ENCODE peak calls at places on chromosome 13, in nine cellular contexts. One of them, this sample, is unnamed.

GRCh38 chr13:104592127-104592526 is 1525.9 kb upstream of the SLC10A2 start:
- DNase-seq in thyroid gland: no peak
- DNase-seq in fibroblast of lung: peak; percentile 64
- DNase-seq in lower lobe of right lung: no peak
- DNase-seq in psoas muscle: no peak
- DNase-seq in PC-9: no peak
- DNase-seq in heart right ventricle: no peak
- DNase-seq in brain microvascular endothelial cell: peak; percentile 78
- DNase-seq in cardiac muscle cell: no peak
- DNase-seq in this sample: no peak

GRCh38 chr13:65966991-65967451 is 1263.1 kb downstream of the PCDH9 start:
- DNase-seq in thyroid gland: no peak
- DNase-seq in fibroblast of lung: peak; percentile 23
- DNase-seq in lower lobe of right lung: no peak
- DNase-seq in psoas muscle: no peak
- DNase-seq in PC-9: no peak
- DNase-seq in heart right ventricle: no peak
- DNase-seq in brain microvascular endothelial cell: peak; percentile 55
- DNase-seq in cardiac muscle cell: peak; percentile 5
- DNase-seq in this sample: peak; percentile 8

GRCh38 chr13:51764184-51765141 is 39.5 kb downstream of the DHRS12 start:
- DNase-seq in thyroid gland: peak; percentile 93
- DNase-seq in fibroblast of lung: peak; percentile 92
- DNase-seq in lower lobe of right lung: no peak
- DNase-seq in psoas muscle: peak; percentile 74
- DNase-seq in PC-9: no peak
- DNase-seq in heart right ventricle: peak; percentile 70
- DNase-seq in brain microvascular endothelial cell: peak; percentile 78
- DNase-seq in cardiac muscle cell: peak; percentile 65
- DNase-seq in this sample: no peak

GRCh38 chr13:98959299-98959698 is 18.6 kb downstream of the DOCK9 start:
- DNase-seq in thyroid gland: no peak
- DNase-seq in fibroblast of lung: no peak
- DNase-seq in lower lobe of right lung: no peak
- DNase-seq in psoas muscle: no peak
- DNase-seq in PC-9: no peak
- DNase-seq in heart right ventricle: no peak
- DNase-seq in brain microvascular endothelial cell: no peak
- DNase-seq in cardiac muscle cell: no peak
- DNase-seq in this sample: peak; percentile 53

GRCh38 chr13:39760521-39760920 is 105.1 kb downstream of the COG6 start:
- DNase-seq in thyroid gland: no peak
- DNase-seq in fibroblast of lung: no peak
- DNase-seq in lower lobe of right lung: no peak
- DNase-seq in psoas muscle: no peak
- DNase-seq in PC-9: no peak
- DNase-seq in heart right ventricle: no peak
- DNase-seq in brain microvascular endothelial cell: no peak
- DNase-seq in cardiac muscle cell: no peak
- DNase-seq in this sample: no peak

GRCh38 chr13:28582225-28582891 is 76.6 kb upstream of the POMP start:
- DNase-seq in thyroid gland: no peak
- DNase-seq in fibroblast of lung: peak; percentile 32
- DNase-seq in lower lobe of right lung: no peak
- DNase-seq in psoas muscle: no peak
- DNase-seq in PC-9: no peak
- DNase-seq in heart right ventricle: no peak
- DNase-seq in brain microvascular endothelial cell: no peak
- DNase-seq in cardiac muscle cell: peak; percentile 23
- DNase-seq in this sample: no peak

GRCh38 chr13:29573190-29573589 is 22.3 kb downstream of the SLC7A1 start:
- DNase-seq in thyroid gland: no peak
- DNase-seq in fibroblast of lung: peak; percentile 48
- DNase-seq in lower lobe of right lung: no peak
- DNase-seq in psoas muscle: no peak
- DNase-seq in PC-9: no peak
- DNase-seq in heart right ventricle: no peak
- DNase-seq in brain microvascular endothelial cell: no peak
- DNase-seq in cardiac muscle cell: no peak
- DNase-seq in this sample: no peak

GRCh38 chr13:111344471-111345191 is 24.2 kb downstream of the TEX29 start:
- DNase-seq in thyroid gland: peak; percentile 92
- DNase-seq in fibroblast of lung: peak; percentile 67
- DNase-seq in lower lobe of right lung: peak; percentile 89
- DNase-seq in psoas muscle: peak; percentile 54
- DNase-seq in PC-9: no peak
- DNase-seq in heart right ventricle: no peak
- DNase-seq in brain microvascular endothelial cell: peak; percentile 12
- DNase-seq in cardiac muscle cell: peak; percentile 86
- DNase-seq in this sample: peak; percentile 59

GRCh38 chr13:75319244-75319643 is 162.7 kb downstream of the TBC1D4 start:
- DNase-seq in thyroid gland: no peak
- DNase-seq in fibroblast of lung: no peak
- DNase-seq in lower lobe of right lung: no peak
- DNase-seq in psoas muscle: no peak
- DNase-seq in PC-9: no peak
- DNase-seq in heart right ventricle: no peak
- DNase-seq in brain microvascular endothelial cell: peak; percentile 31
- DNase-seq in cardiac muscle cell: no peak
- DNase-seq in this sample: no peak

GRCh38 chr13:83162493-83162892 is 719.8 kb downstream of the SLITRK1 start:
- DNase-seq in thyroid gland: no peak
- DNase-seq in fibroblast of lung: peak; percentile 17
- DNase-seq in lower lobe of right lung: no peak
- DNase-seq in psoas muscle: no peak
- DNase-seq in PC-9: no peak
- DNase-seq in heart right ventricle: no peak
- DNase-seq in brain microvascular endothelial cell: no peak
- DNase-seq in cardiac muscle cell: peak; percentile 44
- DNase-seq in this sample: no peak

GRCh38 chr13:23899555-23899954 is 2.3 kb upstream of the C1QTNF9B start:
- DNase-seq in thyroid gland: peak; percentile 32
- DNase-seq in fibroblast of lung: peak; percentile 79
- DNase-seq in lower lobe of right lung: no peak
- DNase-seq in psoas muscle: no peak
- DNase-seq in PC-9: no peak
- DNase-seq in heart right ventricle: peak; percentile 59
- DNase-seq in brain microvascular endothelial cell: peak; percentile 64
- DNase-seq in cardiac muscle cell: peak; percentile 40
- DNase-seq in this sample: no peak

GRCh38 chr13:33744589-33745369 is 73.2 kb upstream of the RFC3 start:
- DNase-seq in thyroid gland: peak; percentile 43
- DNase-seq in fibroblast of lung: no peak
- DNase-seq in lower lobe of right lung: peak; percentile 63
- DNase-seq in psoas muscle: no peak
- DNase-seq in PC-9: no peak
- DNase-seq in heart right ventricle: no peak
- DNase-seq in brain microvascular endothelial cell: no peak
- DNase-seq in cardiac muscle cell: no peak
- DNase-seq in this sample: no peak

GRCh38 chr13:22883961-22884360 is 296.8 kb upstream of the SGCG start:
- DNase-seq in thyroid gland: no peak
- DNase-seq in fibroblast of lung: no peak
- DNase-seq in lower lobe of right lung: no peak
- DNase-seq in psoas muscle: no peak
- DNase-seq in PC-9: no peak
- DNase-seq in heart right ventricle: no peak
- DNase-seq in brain microvascular endothelial cell: no peak
- DNase-seq in cardiac muscle cell: no peak
- DNase-seq in this sample: no peak

GRCh38 chr13:89969996-89970709 is 1377.3 kb upstream of the MIR17HG start:
- DNase-seq in thyroid gland: no peak
- DNase-seq in fibroblast of lung: no peak
- DNase-seq in lower lobe of right lung: no peak
- DNase-seq in psoas muscle: no peak
- DNase-seq in PC-9: no peak
- DNase-seq in heart right ventricle: no peak
- DNase-seq in brain microvascular endothelial cell: no peak
- DNase-seq in cardiac muscle cell: no peak
- DNase-seq in this sample: no peak

GRCh38 chr13:65926750-65927171 is 1303.4 kb downstream of the PCDH9 start:
- DNase-seq in thyroid gland: peak; percentile 22
- DNase-seq in fibroblast of lung: no peak
- DNase-seq in lower lobe of right lung: no peak
- DNase-seq in psoas muscle: no peak
- DNase-seq in PC-9: no peak
- DNase-seq in heart right ventricle: peak; percentile 11
- DNase-seq in brain microvascular endothelial cell: no peak
- DNase-seq in cardiac muscle cell: peak; percentile 54
- DNase-seq in this sample: peak; percentile 10

GRCh38 chr13:99314640-99315176 is 7.5 kb upstream of the GPR183 start:
- DNase-seq in thyroid gland: no peak
- DNase-seq in fibroblast of lung: no peak
- DNase-seq in lower lobe of right lung: no peak
- DNase-seq in psoas muscle: no peak
- DNase-seq in PC-9: no peak
- DNase-seq in heart right ventricle: no peak
- DNase-seq in brain microvascular endothelial cell: peak; percentile 94
- DNase-seq in cardiac muscle cell: no peak
- DNase-seq in this sample: no peak

GRCh38 chr13:73596382-73596781 is 537.6 kb downstream of the KLF5 start:
- DNase-seq in thyroid gland: no peak
- DNase-seq in fibroblast of lung: no peak
- DNase-seq in lower lobe of right lung: no peak
- DNase-seq in psoas muscle: no peak
- DNase-seq in PC-9: no peak
- DNase-seq in heart right ventricle: no peak
- DNase-seq in brain microvascular endothelial cell: no peak
- DNase-seq in cardiac muscle cell: no peak
- DNase-seq in this sample: no peak

GRCh38 chr13:99280166-99280565 is 22.0 kb upstream of the GPR18 start:
- DNase-seq in thyroid gland: no peak
- DNase-seq in fibroblast of lung: no peak
- DNase-seq in lower lobe of right lung: no peak
- DNase-seq in psoas muscle: no peak
- DNase-seq in PC-9: peak; percentile 72
- DNase-seq in heart right ventricle: no peak
- DNase-seq in brain microvascular endothelial cell: peak; percentile 42
- DNase-seq in cardiac muscle cell: no peak
- DNase-seq in this sample: no peak

GRCh38 chr13:108200781-108201398 is 14.4 kb downstream of the LIG4 start:
- DNase-seq in thyroid gland: no peak
- DNase-seq in fibroblast of lung: peak; percentile 22
- DNase-seq in lower lobe of right lung: no peak
- DNase-seq in psoas muscle: no peak
- DNase-seq in PC-9: no peak
- DNase-seq in heart right ventricle: no peak
- DNase-seq in brain microvascular endothelial cell: peak; percentile 48
- DNase-seq in cardiac muscle cell: no peak
- DNase-seq in this sample: no peak

DNA sequence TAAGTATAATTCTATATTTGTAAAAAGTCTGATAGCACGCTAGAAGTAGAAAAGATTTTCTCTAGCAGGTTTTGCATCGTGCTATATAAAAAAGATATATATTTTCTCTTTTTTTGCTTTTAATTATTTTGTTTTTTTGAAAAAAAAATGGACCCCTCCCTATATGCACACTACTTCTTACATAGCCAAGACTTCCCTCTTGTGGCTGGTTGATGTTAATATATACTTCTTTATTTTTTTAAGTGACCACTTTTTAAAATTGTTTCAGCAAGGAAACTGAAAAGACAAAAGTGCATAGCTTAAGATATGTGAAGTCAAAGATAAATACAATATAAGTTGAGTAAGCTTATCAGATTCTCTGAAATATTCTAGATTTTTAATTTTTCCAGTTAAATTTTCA is 1202.8 kb downstream of the DIAPH3 start:
- DNase-seq in thyroid gland: no peak
- DNase-seq in fibroblast of lung: peak; percentile 63
- DNase-seq in lower lobe of right lung: no peak
- DNase-seq in psoas muscle: no peak
- DNase-seq in PC-9: no peak
- DNase-seq in heart right ventricle: no peak
- DNase-seq in brain microvascular endothelial cell: no peak
- DNase-seq in cardiac muscle cell: peak; percentile 19
- DNase-seq in this sample: no peak
- TF ChIP-seq CTCF in thyroid gland: no peak
- TF ChIP-seq CTCF in fibroblast of lung: peak; percentile 29
- TF ChIP-seq CTCF in lower lobe of right lung: peak; percentile 10
- TF ChIP-seq CTCF in psoas muscle: no peak
- TF ChIP-seq CTCF in PC-9: peak; percentile 30
- TF ChIP-seq CTCF in heart right ventricle: no peak
- TF ChIP-seq CTCF in brain microvascular endothelial cell: no peak
- TF ChIP-seq CTCF in cardiac muscle cell: no peak
- TF ChIP-seq CTCF in this sample: no peak

GRCh38 chr13:46630419-46631183 is 77.6 kb downstream of the LRCH1 start:
- DNase-seq in thyroid gland: no peak
- DNase-seq in fibroblast of lung: no peak
- DNase-seq in lower lobe of right lung: no peak
- DNase-seq in psoas muscle: no peak
- DNase-seq in PC-9: no peak
- DNase-seq in heart right ventricle: no peak
- DNase-seq in brain microvascular endothelial cell: no peak
- DNase-seq in cardiac muscle cell: no peak
- DNase-seq in this sample: no peak
- H3K4me3 ChIP-seq in thyroid gland: no peak overlapping the region
- H3K4me3 ChIP-seq in fibroblast of lung: no peak overlapping the region
- H3K4me3 ChIP-seq in lower lobe of right lung: no peak overlapping the region
- H3K4me3 ChIP-seq in psoas muscle: no peak overlapping the region
- H3K4me3 ChIP-seq in PC-9: no peak overlapping the region
- H3K4me3 ChIP-seq in heart right ventricle: no peak overlapping the region
- H3K4me3 ChIP-seq in brain microvascular endothelial cell: no peak overlapping the region
- H3K4me3 ChIP-seq in cardiac muscle cell: no peak overlapping the region
- H3K4me3 ChIP-seq in this sample: no peak overlapping the region

GRCh38 chr13:112728375-112729126 is 38.7 kb downstream of the ATP11A start:
- DNase-seq in thyroid gland: no peak
- DNase-seq in fibroblast of lung: no peak
- DNase-seq in lower lobe of right lung: no peak
- DNase-seq in psoas muscle: no peak
- DNase-seq in PC-9: no peak
- DNase-seq in heart right ventricle: no peak
- DNase-seq in brain microvascular endothelial cell: no peak
- DNase-seq in cardiac muscle cell: no peak
- DNase-seq in this sample: no peak
- H3K27ac ChIP-seq in thyroid gland: no peak overlapping the region
- H3K27ac ChIP-seq in fibroblast of lung: no peak overlapping the region
- H3K27ac ChIP-seq in lower lobe of right lung: no peak overlapping the region
- H3K27ac ChIP-seq in psoas muscle: peak overlapping the region; percentile 83
- H3K27ac ChIP-seq in PC-9: no peak overlapping the region
- H3K27ac ChIP-seq in heart right ventricle: peak overlapping the region; percentile 86
- H3K27ac ChIP-seq in brain microvascular endothelial cell: no peak overlapping the region
- H3K27ac ChIP-seq in cardiac muscle cell: peak overlapping the region; percentile 99
- H3K27ac ChIP-seq in this sample: no peak overlapping the region

GRCh38 chr13:63420685-63421084 is 2005.0 kb upstream of the PCDH20 start:
- DNase-seq in thyroid gland: no peak
- DNase-seq in fibroblast of lung: no peak
- DNase-seq in lower lobe of right lung: no peak
- DNase-seq in psoas muscle: no peak
- DNase-seq in PC-9: no peak
- DNase-seq in heart right ventricle: no peak
- DNase-seq in brain microvascular endothelial cell: no peak
- DNase-seq in cardiac muscle cell: no peak
- DNase-seq in this sample: no peak

GRCh38 chr13:63421113-63421512 is 2005.5 kb upstream of the PCDH20 start:
- DNase-seq in thyroid gland: no peak
- DNase-seq in fibroblast of lung: no peak
- DNase-seq in lower lobe of right lung: no peak
- DNase-seq in psoas muscle: no peak
- DNase-seq in PC-9: no peak
- DNase-seq in heart right ventricle: no peak
- DNase-seq in brain microvascular endothelial cell: no peak
- DNase-seq in cardiac muscle cell: no peak
- DNase-seq in this sample: no peak

GRCh38 chr13:63427170-63427569 is 2011.5 kb upstream of the PCDH20 start:
- DNase-seq in thyroid gland: no peak
- DNase-seq in fibroblast of lung: no peak
- DNase-seq in lower lobe of right lung: no peak
- DNase-seq in psoas muscle: no peak
- DNase-seq in PC-9: no peak
- DNase-seq in heart right ventricle: no peak
- DNase-seq in brain microvascular endothelial cell: no peak
- DNase-seq in cardiac muscle cell: no peak
- DNase-seq in this sample: no peak

GRCh38 chr13:63425131-63425530 is 2009.5 kb upstream of the PCDH20 start:
- DNase-seq in thyroid gland: no peak
- DNase-seq in fibroblast of lung: no peak
- DNase-seq in lower lobe of right lung: no peak
- DNase-seq in psoas muscle: no peak
- DNase-seq in PC-9: no peak
- DNase-seq in heart right ventricle: no peak
- DNase-seq in brain microvascular endothelial cell: no peak
- DNase-seq in cardiac muscle cell: no peak
- DNase-seq in this sample: no peak
- TF ChIP-seq CTCF in thyroid gland: no peak
- TF ChIP-seq CTCF in fibroblast of lung: no peak
- TF ChIP-seq CTCF in lower lobe of right lung: no peak
- TF ChIP-seq CTCF in psoas muscle: no peak
- TF ChIP-seq CTCF in PC-9: no peak
- TF ChIP-seq CTCF in heart right ventricle: no peak
- TF ChIP-seq CTCF in brain microvascular endothelial cell: no peak
- TF ChIP-seq CTCF in cardiac muscle cell: no peak
- TF ChIP-seq CTCF in this sample: no peak